ENCODE peak calls at places on chromosomes 1 and 21, in four cellular contexts. C is NCI-H2081; N is stimulated activated CD8-positive, alpha-beta memory T cell treated with anti-CD3 and anti-CD28 coated beads, Interleukin-12 subunit alpha, Interleukin-12 subunit beta, amount 100 ng/mL, for 1 hour; D is NT2/D1. J is an unnamed sample.

GRCh38 chr1:37006132-37006868 is 28.0 kb downstream of the GRIK3 start:
- DNase-seq in C (no peak), N (no peak), D (no peak), J (no peak)

GRCh38 chr1:180158149-180159147 is 3.8 kb downstream of the QSOX1 start:
- DNase-seq in C (no peak), N (no peak), D (no peak), J (no peak)

GRCh38 chr1:23423415-23424170 is 955 bp downstream of the TCEA3 start:
- DNase-seq in C (no peak), N (no peak), D (no peak), J (no peak)

GRCh38 chr1:114315601-114316000 is 161.9 kb upstream of the SYT6 start:
- DNase-seq in C (no peak), N (no peak), D (no peak), J (no peak)

GRCh38 chr1:167052389-167052788 is 37.8 kb downstream of the GPA33 start:
- DNase-seq in C (no peak), N (no peak), D (peak), J (no peak)

GRCh38 chr1:12014141-12014981 is 4.9 kb upstream of the MIIP start:
- DNase-seq in C (no peak), N (no peak), D (no peak), J (no peak)

GRCh38 chr21:44035244-44035643 is 23.1 kb downstream of the TRAPPC10 start:
- DNase-seq in C (no peak), N (no peak), D (no peak), J (no peak)

GRCh38 chr1:177571485-177572076 is 398.3 kb downstream of the SEC16B start:
- DNase-seq in C (no peak), N (no peak), D (no peak), J (no peak)

GRCh38 chr1:96541491-96541890 is 180.1 kb upstream of the PTBP2 start:
- DNase-seq in C (no peak), N (no peak), D (no peak), J (no peak)

GRCh38 chr1:245516178-245516829 is 361.5 kb downstream of the KIF26B start:
- DNase-seq in C (no peak), N (no peak), D (no peak), J (no peak)

GRCh38 chr1:67307251-67308060 is at the start of gene IL12RB2:
- DNase-seq in C (peak), N (no peak), D (no peak), J (no peak)

GRCh38 chr1:92488416-92488815 is 1.7 kb upstream of the GFI1 start:
- DNase-seq in C (no peak), N (no peak), D (no peak), J (no peak)

GRCh38 chr1:1371354-1371740 is 3.7 kb downstream of the AURKAIP1 start:
- DNase-seq in C (no peak), N (peak), D (no peak), J (no peak)

GRCh38 chr1:234629026-234629425 is 19.0 kb upstream of the IRF2BP2 start:
- DNase-seq in C (no peak), N (no peak), D (no peak), J (no peak)

GRCh38 chr1:189859385-189859977 is 618.2 kb downstream of the BRINP3 start:
- DNase-seq in C (no peak), N (no peak), D (peak), J (no peak)

GRCh38 chr21:38768385-38769071 is 37.2 kb upstream of the ETS2 start:
- DNase-seq in C (no peak), N (no peak), D (no peak), J (no peak)

GRCh38 chr1:182317489-182318180 is 74.0 kb downstream of the GLUL start:
- DNase-seq in C (peak), N (no peak), D (no peak), J (no peak)

GRCh38 chr1:20120796-20121195 is 1.5 kb upstream of the PLA2G2D start:
- DNase-seq in C (no peak), N (no peak), D (no peak), J (no peak)

GRCh38 chr1:108785264-108785663 is 38.8 kb downstream of the STXBP3 start:
- DNase-seq in C (no peak), N (no peak), D (peak), J (no peak)

GRCh38 chr21:44027607-44028286 is 15.6 kb downstream of the TRAPPC10 start:
- DNase-seq in C (no peak), N (no peak), D (no peak), J (no peak)

GRCh38 chr1:185864889-185865288 is 130.7 kb downstream of the HMCN1 start:
- DNase-seq in C (no peak), N (no peak), D (no peak), J (no peak)

GRCh38 chr1:21299007-21299406 is 8.7 kb upstream of the ECE1 start:
- DNase-seq in C (no peak), N (no peak), D (no peak), J (no peak)

GRCh38 chr1:66351913-66352312 is 182.0 kb upstream of the SGIP1 start:
- DNase-seq in C (no peak), N (no peak), D (no peak), J (no peak)

J was measured in NCI-H1417 treated with DMSO at 0.1 percent for 48 hours.